ENCODE peak calls at places on chromosomes 13 and 19, in four cellular contexts. A, P, X and J are unnamed samples. For H3K4me1, the result is how much of the 10 kb centered on the place peaks cover.

GRCh38 chr19:54995561-54995960 is 29.4 kb downstream of the NLRP2 start:
- DNase-seq in P (no peak), A (no peak), X (no peak), J (no peak)

GRCh38 chr13:105059786-105060185 is 1475.7 kb downstream of the EFNB2 start:
- DNase-seq in P (no peak), A (no peak), X (no peak), J (no peak)

GRCh38 chr19:2329162-2329505 is 650 bp downstream of the SPPL2B start:
- DNase-seq in A (no peak), P (no peak), X (no peak), J (no peak)

GRCh38 chr13:42615691-42616090 is 41.7 kb downstream of the TNFSF11 start:
- DNase-seq in X (no peak), A (no peak), P (no peak), J (no peak)

GRCh38 chr19:17757125-17757524 is 5.8 kb downstream of the FCHO1 start:
- DNase-seq in X (peak), A (no peak), P (no peak), J (no peak)

GRCh38 chr19:8306235-8307054 is 1.7 kb downstream of the CD320 start:
- DNase-seq in P (peak), A (no peak), X (peak), J (peak)

GRCh38 chr13:44335463-44335862 is 38.2 kb upstream of the SERP2 start:
- DNase-seq in P (no peak), X (no peak), A (no peak), J (no peak)

GRCh38 chr19:35006342-35006998 is 6.3 kb downstream of the GRAMD1A start:
- DNase-seq in X (no peak), A (peak), P (peak), J (no peak)

GRCh38 chr19:45385392-45386221 is 15.2 kb upstream of the ERCC2 start:
- DNase-seq in X (no peak), P (no peak), A (no peak), J (no peak)

GRCh38 chr19:15265214-15265613 is 33.0 kb upstream of the EPHX3 start:
- DNase-seq in X (no peak), P (no peak), A (no peak), J (no peak)

GRCh38 chr19:13163609-13164364 is 13.6 kb downstream of the IER2 start:
- DNase-seq in P (peak), X (peak), A (peak), J (peak)
- H3K4me3 ChIP-seq in P (no peak), X (peak), A (peak), J (peak)

GRCh38 chr13:22111152-22111783 is 440.4 kb downstream of the FGF9 start:
- DNase-seq in X (no peak), A (no peak), P (no peak), J (no peak)

GRCh38 chr13:22112956-22113750 is 442.3 kb downstream of the FGF9 start:
- DNase-seq in P (no peak), X (no peak), A (no peak), J (no peak)

GRCh38 chr13:22110368-22110767 is 439.5 kb downstream of the FGF9 start:
- DNase-seq in X (no peak), A (no peak), P (no peak), J (peak)

GRCh38 chr13:22111961-22112360 is 441.1 kb downstream of the FGF9 start:
- DNase-seq in X (no peak), A (no peak), P (no peak), J (no peak)

DNA sequence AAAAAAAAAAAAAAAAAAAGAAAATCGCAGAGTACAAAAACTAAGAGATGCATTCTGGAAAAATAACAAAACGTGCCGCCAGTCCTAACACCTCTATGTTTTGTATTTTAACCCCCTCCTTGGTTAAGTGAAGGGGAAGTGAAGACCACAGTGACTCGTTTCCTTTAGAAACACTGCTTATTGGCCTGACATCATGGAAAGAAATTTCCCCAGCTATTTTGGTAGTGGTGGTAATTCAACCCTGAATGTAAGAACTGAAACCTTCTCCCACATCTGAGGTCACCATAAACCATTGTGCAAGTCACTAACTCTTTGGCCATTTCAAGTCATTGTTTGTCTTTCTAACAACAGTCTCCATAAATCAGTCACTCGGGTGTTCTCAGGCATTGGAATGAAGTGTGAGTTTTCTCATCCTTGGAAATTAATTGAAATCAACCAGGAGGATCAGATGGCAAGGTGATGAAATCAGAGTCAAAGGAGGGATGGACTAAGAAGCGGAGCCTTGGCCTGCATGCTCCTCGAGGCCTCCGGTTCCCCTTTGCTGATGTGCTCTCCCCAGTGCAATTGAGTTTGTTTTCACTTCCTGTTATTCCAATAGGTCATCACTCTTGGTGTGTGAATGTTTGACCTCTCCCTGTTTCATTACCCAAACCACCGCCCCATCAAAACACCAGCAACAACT is 443.9 kb downstream of the FGF9 start:
- DNase-seq in P (no peak), A (no peak), X (no peak), J (no peak)
- H3K4me1 ChIP-seq in P (under half), A (under half), X (under half), J (under half)

GRCh38 chr13:40756042-40756441 is 14.9 kb downstream of the MRPS31 start:
- DNase-seq in P (no peak), X (no peak), A (no peak), J (no peak)
- TF ChIP-seq CTCF in P (no peak), X (no peak), A (no peak), J (no peak)

GRCh38 chr19:42324655-42325307 is 654 bp upstream of the MEGF8 start:
- DNase-seq in X (no peak), A (no peak), P (peak), J (no peak)
- H3K4me3 ChIP-seq in X (peak), A (peak), P (peak), J (peak)

GRCh38 chr13:33281951-33282595 is 3.5 kb downstream of the STARD13 start:
- DNase-seq in P (no peak), X (no peak), A (no peak), J (no peak)
- H3K4me1 ChIP-seq in P (under half), X (half or more), A (half or more), J (under half)

DNA sequence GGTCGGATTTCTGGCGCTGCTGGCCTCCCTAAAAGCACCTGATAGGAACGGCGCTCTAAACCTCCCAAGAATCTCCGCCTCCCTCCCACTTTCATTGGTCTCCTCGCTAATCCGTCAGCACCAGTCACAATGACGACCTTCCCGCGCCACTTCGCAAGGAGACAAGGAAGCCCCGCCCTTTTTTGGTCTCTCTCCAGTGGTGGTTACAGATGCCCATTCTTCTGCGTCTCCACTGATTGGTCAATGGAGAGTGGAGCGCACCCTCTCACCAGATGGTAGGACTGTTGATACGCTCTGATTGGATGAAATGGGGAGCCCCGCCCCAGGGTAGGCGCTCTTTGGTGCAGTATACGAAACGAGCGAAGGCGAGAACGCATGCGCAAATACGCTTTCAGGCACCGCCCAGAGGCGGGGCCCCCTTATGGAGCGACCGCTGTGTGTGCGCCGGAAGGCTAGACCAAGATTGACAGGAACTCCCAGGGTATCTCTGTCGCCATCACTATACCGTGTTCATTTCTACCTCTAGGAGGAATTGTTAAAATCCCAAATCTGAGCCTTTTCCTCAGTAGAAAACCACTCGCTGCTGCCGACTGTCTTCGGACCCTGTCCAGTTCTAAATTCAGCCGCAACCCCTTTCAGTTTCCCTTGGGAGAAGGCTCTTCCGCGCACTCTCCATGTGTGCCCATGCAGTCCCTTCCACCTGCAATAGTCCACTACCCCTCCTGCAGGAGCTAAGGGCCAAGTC is 617 bp upstream of the HNRNPL start:
- DNase-seq in A (peak), P (peak), X (peak), J (peak)
- TF ChIP-seq CTCF in A (peak), P (peak), X (peak), J (peak)

GRCh38 chr13:73103238-73103637 is 44.4 kb downstream of the KLF5 start:
- DNase-seq in A (no peak), X (no peak), P (no peak), J (no peak)
- H3K4me3 ChIP-seq in A (no peak), X (no peak), P (no peak), J (no peak)

GRCh38 chr19:16470541-16470910 is 1.2 kb downstream of the EPS15L1 start:
- DNase-seq in A (no peak), P (no peak), X (no peak), J (no peak)

GRCh38 chr19:16470911-16471811 is 609 bp downstream of the EPS15L1 start:
- DNase-seq in X (no peak), P (no peak), A (no peak), J (no peak)

GRCh38 chr19:16463991-16464575 is 7.7 kb downstream of the EPS15L1 start:
- DNase-seq in A (peak), P (no peak), X (no peak), J (no peak)

GRCh38 chr19:16465239-16465638 is 6.5 kb downstream of the EPS15L1 start:
- DNase-seq in X (no peak), A (no peak), P (no peak), J (no peak)

DNA sequence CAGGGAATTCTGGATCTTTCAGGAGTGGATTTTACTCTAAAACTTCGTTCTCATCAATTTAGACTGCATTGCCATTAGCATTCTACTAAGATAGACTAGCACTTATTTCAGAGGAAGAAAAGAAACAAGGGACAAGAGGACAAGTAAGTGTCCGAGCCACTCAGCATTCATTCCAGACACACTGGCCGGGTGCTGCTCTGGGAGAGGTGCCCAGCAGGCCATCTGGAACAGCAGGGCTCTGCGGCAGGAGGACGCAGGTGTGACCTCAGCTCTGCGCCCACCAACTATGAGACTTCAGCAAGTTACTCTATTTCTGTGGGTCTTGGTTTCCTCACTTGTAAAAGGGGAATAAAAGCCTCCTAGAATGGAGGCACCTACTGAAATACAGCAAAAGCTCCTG is 4.2 kb downstream of the EPS15L1 start:
- DNase-seq in X (peak), A (no peak), P (no peak), J (no peak)
- H3K4me1 ChIP-seq in X (half or more), A (half or more), P (half or more), J (under half)

GRCh38 chr19:47702671-47703070 is 10.6 kb upstream of the EHD2 start:
- DNase-seq in P (no peak), A (no peak), X (no peak), J (no peak)

GRCh38 chr19:47701717-47702552 is 11.3 kb upstream of the EHD2 start:
- DNase-seq in X (no peak), P (no peak), A (no peak), J (no peak)

GRCh38 chr19:47703301-47703700 is 9.9 kb upstream of the EHD2 start:
- DNase-seq in P (no peak), X (no peak), A (no peak), J (no peak)

GRCh38 chr19:47699360-47699917 is 13.8 kb upstream of the EHD2 start:
- DNase-seq in A (peak), P (peak), X (no peak), J (no peak)

DNA sequence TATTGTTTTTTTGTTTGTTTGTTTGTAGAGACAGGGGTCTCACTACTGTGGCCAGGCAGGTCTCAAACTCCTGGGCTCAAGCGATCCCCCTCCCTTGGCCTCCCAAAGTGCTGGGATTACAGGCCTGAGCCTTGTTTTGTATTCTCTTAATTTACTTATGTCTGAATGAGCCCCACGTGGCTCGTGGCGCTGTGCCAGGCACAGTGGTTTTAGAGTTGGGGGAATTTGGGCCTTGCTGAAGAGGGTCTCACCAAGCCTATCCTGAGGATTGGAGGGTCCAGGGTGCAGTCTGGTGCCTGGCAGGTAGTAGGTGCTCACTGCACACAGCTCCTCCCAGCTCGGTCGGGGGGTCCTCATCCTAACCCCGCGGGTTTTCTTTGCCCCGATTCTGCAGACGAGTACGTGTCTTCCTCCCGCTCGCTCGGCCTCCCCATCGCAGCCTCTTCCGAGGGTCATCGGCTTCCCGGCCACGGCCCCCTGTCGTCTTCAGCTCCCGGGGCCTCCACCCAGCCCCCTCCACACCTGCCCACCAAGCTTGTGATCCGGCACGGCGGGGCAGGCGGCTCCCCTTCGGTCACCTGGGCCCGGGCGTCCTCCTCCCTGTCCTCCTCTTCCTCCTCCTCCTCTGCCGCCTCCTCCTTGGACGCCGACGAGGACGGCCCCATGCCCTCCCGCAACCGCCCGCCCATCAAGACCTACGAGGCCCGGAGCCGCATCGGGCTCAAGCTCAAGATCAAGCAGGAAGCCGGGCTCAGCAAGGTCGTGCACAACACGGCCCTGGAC is 12.1 kb upstream of the EHD2 start:
- DNase-seq in P (no peak), A (no peak), X (no peak), J (no peak)
- TF ChIP-seq CTCF in P (no peak), A (no peak), X (no peak), J (no peak)